ENCODE peak calls at places on chromosome 1, in ten cellular contexts. One of them, this sample, is unnamed. For H3K27me3, the result is how much of the 10 kb centered on the place peaks cover.

GRCh38 chr1:79259390-79260336 is 253.1 kb upstream of the ADGRL4 start:
- DNase-seq in Peyer's patch: no peak
- DNase-seq in body of pancreas: no peak
- DNase-seq in heart left ventricle: no peak
- DNase-seq in suprapubic skin: no peak
- DNase-seq in BE2C: no peak
- DNase-seq in WERI-Rb-1: no peak
- DNase-seq in AG04450: peak
- DNase-seq in BJ: peak
- DNase-seq in cardiac muscle cell: peak
- DNase-seq in this sample: peak

GRCh38 chr1:11885922-11886321 is 27.2 kb upstream of the NPPB start:
- DNase-seq in BJ: no peak
- DNase-seq in AG04450: no peak
- DNase-seq in WERI-Rb-1: peak
- DNase-seq in cardiac muscle cell: no peak
- DNase-seq in heart left ventricle: peak
- DNase-seq in body of pancreas: no peak
- DNase-seq in Peyer's patch: no peak
- DNase-seq in BE2C: no peak
- DNase-seq in suprapubic skin: no peak
- DNase-seq in this sample: no peak

GRCh38 chr1:173210273-173210672 is 3.1 kb upstream of the TNFSF4 start:
- DNase-seq in Peyer's patch: no peak
- DNase-seq in cardiac muscle cell: no peak
- DNase-seq in AG04450: no peak
- DNase-seq in body of pancreas: no peak
- DNase-seq in suprapubic skin: no peak
- DNase-seq in heart left ventricle: no peak
- DNase-seq in WERI-Rb-1: peak
- DNase-seq in BE2C: no peak
- DNase-seq in BJ: no peak
- DNase-seq in this sample: no peak

GRCh38 chr1:152182942-152183341 is 23.9 kb upstream of the RPTN start:
- DNase-seq in heart left ventricle: no peak
- DNase-seq in suprapubic skin: no peak
- DNase-seq in WERI-Rb-1: no peak
- DNase-seq in BJ: peak
- DNase-seq in BE2C: peak
- DNase-seq in AG04450: no peak
- DNase-seq in body of pancreas: no peak
- DNase-seq in Peyer's patch: no peak
- DNase-seq in cardiac muscle cell: no peak
- DNase-seq in this sample: no peak

GRCh38 chr1:108678696-108679095 is 13.4 kb upstream of the PRPF38B start:
- DNase-seq in heart left ventricle: no peak
- DNase-seq in WERI-Rb-1: no peak
- DNase-seq in BE2C: no peak
- DNase-seq in AG04450: no peak
- DNase-seq in cardiac muscle cell: no peak
- DNase-seq in BJ: no peak
- DNase-seq in Peyer's patch: no peak
- DNase-seq in body of pancreas: no peak
- DNase-seq in suprapubic skin: no peak
- DNase-seq in this sample: no peak

GRCh38 chr1:200096774-200097173 is 69.3 kb downstream of the NR5A2 start:
- DNase-seq in body of pancreas: no peak
- DNase-seq in suprapubic skin: no peak
- DNase-seq in WERI-Rb-1: no peak
- DNase-seq in BE2C: no peak
- DNase-seq in AG04450: no peak
- DNase-seq in cardiac muscle cell: no peak
- DNase-seq in BJ: no peak
- DNase-seq in heart left ventricle: no peak
- DNase-seq in Peyer's patch: no peak
- DNase-seq in this sample: no peak

GRCh38 chr1:235023197-235024044 is 105.2 kb downstream of the TOMM20 start:
- DNase-seq in BE2C: no peak
- DNase-seq in AG04450: no peak
- DNase-seq in WERI-Rb-1: no peak
- DNase-seq in cardiac muscle cell: no peak
- DNase-seq in suprapubic skin: peak
- DNase-seq in body of pancreas: no peak
- DNase-seq in heart left ventricle: no peak
- DNase-seq in BJ: no peak
- DNase-seq in Peyer's patch: no peak
- DNase-seq in this sample: no peak

GRCh38 chr1:234938924-234939323 is 189.7 kb downstream of the TOMM20 start:
- DNase-seq in AG04450: no peak
- DNase-seq in cardiac muscle cell: no peak
- DNase-seq in WERI-Rb-1: no peak
- DNase-seq in suprapubic skin: peak
- DNase-seq in heart left ventricle: no peak
- DNase-seq in Peyer's patch: no peak
- DNase-seq in BE2C: no peak
- DNase-seq in body of pancreas: no peak
- DNase-seq in BJ: no peak
- DNase-seq in this sample: no peak

GRCh38 chr1:14531519-14531918 is 67.0 kb upstream of the KAZN start:
- DNase-seq in heart left ventricle: no peak
- DNase-seq in BE2C: no peak
- DNase-seq in cardiac muscle cell: no peak
- DNase-seq in WERI-Rb-1: no peak
- DNase-seq in suprapubic skin: no peak
- DNase-seq in BJ: no peak
- DNase-seq in body of pancreas: no peak
- DNase-seq in AG04450: no peak
- DNase-seq in Peyer's patch: no peak
- DNase-seq in this sample: no peak

GRCh38 chr1:85940621-85941306 is 215.8 kb downstream of the COL24A1 start:
- DNase-seq in cardiac muscle cell: no peak
- DNase-seq in BJ: peak
- DNase-seq in body of pancreas: no peak
- DNase-seq in suprapubic skin: no peak
- DNase-seq in WERI-Rb-1: no peak
- DNase-seq in heart left ventricle: no peak
- DNase-seq in Peyer's patch: no peak
- DNase-seq in AG04450: peak
- DNase-seq in BE2C: no peak
- DNase-seq in this sample: no peak

GRCh38 chr1:77888429-77889239 is at the start of gene NEXN:
- DNase-seq in heart left ventricle: peak
- DNase-seq in Peyer's patch: peak
- DNase-seq in BE2C: peak
- DNase-seq in cardiac muscle cell: peak
- DNase-seq in body of pancreas: peak
- DNase-seq in BJ: peak
- DNase-seq in WERI-Rb-1: peak
- DNase-seq in AG04450: peak
- DNase-seq in suprapubic skin: peak
- DNase-seq in this sample: no peak
- H3K4me3 ChIP-seq in heart left ventricle: peak
- H3K4me3 ChIP-seq in Peyer's patch: peak
- H3K4me3 ChIP-seq in BE2C: peak
- H3K4me3 ChIP-seq in cardiac muscle cell: peak
- H3K4me3 ChIP-seq in body of pancreas: peak
- H3K4me3 ChIP-seq in BJ: peak
- H3K4me3 ChIP-seq in WERI-Rb-1: peak
- H3K4me3 ChIP-seq in AG04450: peak
- H3K4me3 ChIP-seq in suprapubic skin: peak
- H3K4me3 ChIP-seq in this sample: peak

GRCh38 chr1:30300669-30301068 is 422.7 kb downstream of the MATN1 start:
- DNase-seq in BE2C: no peak
- DNase-seq in body of pancreas: no peak
- DNase-seq in Peyer's patch: no peak
- DNase-seq in heart left ventricle: no peak
- DNase-seq in BJ: no peak
- DNase-seq in WERI-Rb-1: no peak
- DNase-seq in suprapubic skin: peak
- DNase-seq in cardiac muscle cell: no peak
- DNase-seq in AG04450: no peak
- DNase-seq in this sample: no peak

GRCh38 chr1:30302808-30303310 is 420.5 kb downstream of the MATN1 start:
- DNase-seq in WERI-Rb-1: no peak
- DNase-seq in Peyer's patch: no peak
- DNase-seq in cardiac muscle cell: no peak
- DNase-seq in heart left ventricle: no peak
- DNase-seq in body of pancreas: no peak
- DNase-seq in BJ: no peak
- DNase-seq in AG04450: no peak
- DNase-seq in BE2C: no peak
- DNase-seq in suprapubic skin: peak
- DNase-seq in this sample: no peak

GRCh38 chr1:30295674-30296073 is 427.7 kb downstream of the MATN1 start:
- DNase-seq in heart left ventricle: no peak
- DNase-seq in AG04450: no peak
- DNase-seq in BE2C: no peak
- DNase-seq in WERI-Rb-1: no peak
- DNase-seq in body of pancreas: no peak
- DNase-seq in cardiac muscle cell: no peak
- DNase-seq in BJ: no peak
- DNase-seq in suprapubic skin: no peak
- DNase-seq in Peyer's patch: no peak
- DNase-seq in this sample: no peak

GRCh38 chr1:30303387-30303786 is 420.0 kb downstream of the MATN1 start:
- DNase-seq in suprapubic skin: no peak
- DNase-seq in BE2C: no peak
- DNase-seq in Peyer's patch: no peak
- DNase-seq in BJ: no peak
- DNase-seq in cardiac muscle cell: no peak
- DNase-seq in AG04450: no peak
- DNase-seq in body of pancreas: no peak
- DNase-seq in WERI-Rb-1: no peak
- DNase-seq in heart left ventricle: no peak
- DNase-seq in this sample: no peak

DNA sequence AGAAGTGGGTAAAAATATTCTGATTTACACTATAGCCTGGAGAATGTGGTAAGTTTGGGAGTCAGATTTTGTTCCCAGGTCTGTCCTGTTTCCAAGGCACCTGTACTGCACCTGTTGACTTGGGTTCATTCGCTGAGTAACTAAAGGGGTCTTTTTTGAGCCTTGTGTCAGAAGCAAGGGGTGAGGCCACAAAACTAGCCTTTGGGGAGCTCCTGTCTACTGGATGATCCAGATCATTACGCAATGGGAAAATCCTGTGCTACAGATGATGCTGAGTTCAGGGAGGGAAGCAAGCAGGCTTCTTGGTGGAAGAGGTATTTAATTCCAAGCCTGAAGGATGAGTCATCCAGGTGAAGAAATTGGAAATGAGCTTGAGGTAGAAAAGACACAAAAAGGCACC is 424.0 kb downstream of the MATN1 start:
- DNase-seq in Peyer's patch: no peak
- DNase-seq in BJ: no peak
- DNase-seq in cardiac muscle cell: no peak
- DNase-seq in AG04450: no peak
- DNase-seq in BE2C: no peak
- DNase-seq in heart left ventricle: no peak
- DNase-seq in body of pancreas: no peak
- DNase-seq in WERI-Rb-1: no peak
- DNase-seq in suprapubic skin: no peak
- DNase-seq in this sample: no peak
- H3K27me3 ChIP-seq in Peyer's patch: under half
- H3K27me3 ChIP-seq in BJ: under half
- H3K27me3 ChIP-seq in cardiac muscle cell: under half
- H3K27me3 ChIP-seq in AG04450: under half
- H3K27me3 ChIP-seq in BE2C: under half
- H3K27me3 ChIP-seq in heart left ventricle: under half
- H3K27me3 ChIP-seq in body of pancreas: under half
- H3K27me3 ChIP-seq in WERI-Rb-1: under half
- H3K27me3 ChIP-seq in suprapubic skin: under half
- H3K27me3 ChIP-seq in this sample: under half

DNA sequence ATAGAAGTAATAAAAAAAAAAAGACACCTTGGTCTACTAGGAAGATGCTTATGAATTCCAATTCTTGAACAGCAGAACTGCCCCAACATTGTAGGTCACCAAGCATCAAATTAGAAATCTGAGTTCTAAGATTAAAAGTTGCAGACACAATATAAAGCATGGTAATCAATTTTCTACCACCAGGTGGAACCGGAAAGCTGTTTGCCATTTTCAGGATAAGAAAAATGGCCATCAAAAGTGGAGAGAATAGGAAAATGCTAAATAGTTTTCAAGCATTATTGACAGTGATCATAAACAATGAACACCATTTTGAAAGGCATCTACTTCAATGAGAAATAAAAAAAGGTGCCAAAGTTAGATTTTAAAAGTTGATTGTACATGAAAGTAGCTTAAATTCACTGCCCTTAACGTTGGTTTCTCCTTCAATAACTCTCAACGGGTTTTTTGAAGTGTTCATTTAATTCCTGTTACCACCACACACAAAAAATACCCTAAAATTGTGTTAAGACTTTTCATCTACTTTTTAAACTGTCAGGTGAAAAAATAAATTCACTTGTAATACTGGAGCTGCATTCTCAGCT is 252.9 kb downstream of the KCNT2 start:
- DNase-seq in heart left ventricle: no peak
- DNase-seq in cardiac muscle cell: peak
- DNase-seq in BJ: no peak
- DNase-seq in WERI-Rb-1: no peak
- DNase-seq in body of pancreas: no peak
- DNase-seq in Peyer's patch: no peak
- DNase-seq in suprapubic skin: no peak
- DNase-seq in AG04450: no peak
- DNase-seq in BE2C: no peak
- DNase-seq in this sample: no peak
- TF ChIP-seq CTCF in heart left ventricle: peak
- TF ChIP-seq CTCF in cardiac muscle cell: peak
- TF ChIP-seq CTCF in BJ: peak
- TF ChIP-seq CTCF in WERI-Rb-1: peak
- TF ChIP-seq CTCF in body of pancreas: peak
- TF ChIP-seq CTCF in Peyer's patch: no peak
- TF ChIP-seq CTCF in suprapubic skin: peak
- TF ChIP-seq CTCF in AG04450: peak
- TF ChIP-seq CTCF in BE2C: peak
- TF ChIP-seq CTCF in this sample: peak

GRCh38 chr1:33153650-33154049 is 28.2 kb downstream of the TRIM62 start:
- DNase-seq in Peyer's patch: no peak
- DNase-seq in suprapubic skin: no peak
- DNase-seq in body of pancreas: no peak
- DNase-seq in cardiac muscle cell: no peak
- DNase-seq in WERI-Rb-1: no peak
- DNase-seq in BE2C: no peak
- DNase-seq in AG04450: no peak
- DNase-seq in BJ: no peak
- DNase-seq in heart left ventricle: no peak
- DNase-seq in this sample: no peak
- H3K4me3 ChIP-seq in Peyer's patch: no peak
- H3K4me3 ChIP-seq in suprapubic skin: no peak
- H3K4me3 ChIP-seq in body of pancreas: no peak
- H3K4me3 ChIP-seq in cardiac muscle cell: no peak
- H3K4me3 ChIP-seq in WERI-Rb-1: no peak
- H3K4me3 ChIP-seq in BE2C: no peak
- H3K4me3 ChIP-seq in AG04450: no peak
- H3K4me3 ChIP-seq in BJ: no peak
- H3K4me3 ChIP-seq in heart left ventricle: no peak
- H3K4me3 ChIP-seq in this sample: no peak

GRCh38 chr1:3422638-3423037 is 31.8 kb upstream of the ARHGEF16 start:
- DNase-seq in Peyer's patch: no peak
- DNase-seq in body of pancreas: no peak
- DNase-seq in WERI-Rb-1: no peak
- DNase-seq in heart left ventricle: no peak
- DNase-seq in BE2C: no peak
- DNase-seq in BJ: no peak
- DNase-seq in cardiac muscle cell: no peak
- DNase-seq in AG04450: no peak
- DNase-seq in suprapubic skin: no peak
- DNase-seq in this sample: no peak
- H3K27me3 ChIP-seq in Peyer's patch: under half
- H3K27me3 ChIP-seq in body of pancreas: under half
- H3K27me3 ChIP-seq in WERI-Rb-1: under half
- H3K27me3 ChIP-seq in heart left ventricle: under half
- H3K27me3 ChIP-seq in BE2C: under half
- H3K27me3 ChIP-seq in BJ: under half
- H3K27me3 ChIP-seq in cardiac muscle cell: under half
- H3K27me3 ChIP-seq in AG04450: under half
- H3K27me3 ChIP-seq in suprapubic skin: half or more
- H3K27me3 ChIP-seq in this sample: under half